ENCODE peak calls at places on chromosomes 4 and X, in four cellular contexts. F is fibroblast of lung; D is A549; Y is CD4-positive, CD25-positive, alpha-beta regulatory T cell. A is an unnamed sample.

GRCh38 chr4:23097251-23097650 is 404.5 kb downstream of the GBA3 start:
- DNase-seq in D (peak), Y (no peak), F (peak), A (no peak)

GRCh38 chr4:111283066-111283677 is 660.3 kb upstream of the PITX2 start:
- DNase-seq in F (peak), D (peak), Y (no peak), A (no peak)

GRCh38 chr4:85127653-85128052 is 161.2 kb upstream of the WDFY3 start:
- DNase-seq in Y (no peak), F (peak), D (peak), A (no peak)

GRCh38 chr4:156192033-156192432 is 238.4 kb upstream of the CTSO start:
- DNase-seq in D (no peak), Y (no peak), F (no peak), A (no peak)

GRCh38 chr4:32226201-32226600 is 1506.0 kb downstream of the PCDH7 start:
- DNase-seq in D (no peak), Y (no peak), F (peak), A (no peak)

GRCh38 chr4:95181446-95182306 is 367.1 kb downstream of the UNC5C start:
- DNase-seq in F (peak), Y (no peak), D (no peak), A (peak)

GRCh38 chr4:110106946-110107325 is 91.5 kb downstream of the ELOVL6 start:
- DNase-seq in F (peak), Y (no peak), D (peak), A (no peak)

GRCh38 chrX:149512225-149512885 is 7.2 kb upstream of the IDS start:
- DNase-seq in D (peak), F (peak), Y (peak), A (no peak)

GRCh38 chr4:23856630-23857029 is 33.2 kb downstream of the PPARGC1A start:
- DNase-seq in Y (no peak), F (no peak), D (no peak), A (no peak)

GRCh38 chr4:169270156-169270809 is 473 bp downstream of the SH3RF1 start:
- DNase-seq in F (peak), Y (no peak), D (peak), A (no peak)

GRCh38 chrX:10722804-10723364 is 102.5 kb upstream of the MID1 start:
- DNase-seq in F (peak), Y (no peak), D (peak), A (no peak)

GRCh38 chr4:145937021-145937861 is 1.4 kb downstream of the ZNF827 start:
- DNase-seq in Y (peak), D (peak), F (peak), A (no peak)

GRCh38 chrX:122565952-122566351 is 618.1 kb upstream of the GRIA3 start:
- DNase-seq in D (peak), F (peak), Y (no peak), A (no peak)

GRCh38 chr4:145315828-145316227 is 135.4 kb upstream of the OTUD4 start:
- DNase-seq in Y (no peak), F (peak), D (no peak), A (no peak)

GRCh38 chr4:44760142-44760898 is 34.0 kb upstream of the GNPDA2 start:
- DNase-seq in F (peak), D (peak), Y (no peak), A (no peak)

GRCh38 chr4:140071806-140072205 is 82.2 kb downstream of the MAML3 start:
- DNase-seq in Y (peak), D (no peak), F (peak), A (no peak)

GRCh38 chrX:36961590-36961989 is 46.6 kb upstream of the FAM47C start:
- DNase-seq in D (peak), F (no peak), Y (no peak), A (no peak)

GRCh38 chrX:150680974-150681373 is 12.2 kb upstream of the MTMR1 start:
- DNase-seq in Y (no peak), F (peak), D (peak), A (no peak)

GRCh38 chr4:122205687-122206086 is 53.6 kb downstream of the BLTP1 start:
- DNase-seq in D (peak), Y (no peak), F (no peak), A (no peak)

GRCh38 chr4:83664071-83664470 is 128.2 kb downstream of the GPAT3 start:
- DNase-seq in Y (no peak), D (no peak), F (no peak), A (no peak)

GRCh38 chr4:138887741-138888140 is 127.8 kb upstream of the NOCT start:
- DNase-seq in D (no peak), Y (no peak), F (no peak), A (no peak)

GRCh38 chr4:139675156-139675555 is 9.5 kb downstream of the MGST2 start:
- DNase-seq in Y (no peak), F (no peak), D (no peak), A (no peak)

GRCh38 chrX:20665441-20665840 is 398.7 kb upstream of the RPS6KA3 start:
- DNase-seq in D (no peak), Y (no peak), F (no peak), A (no peak)

GRCh38 chrX:49177873-49178480 is 6.3 kb downstream of the PLP2 start:
- DNase-seq in F (no peak), Y (no peak), D (no peak), A (no peak)

GRCh38 chr4:65391382-65391781 is 278.9 kb downstream of the EPHA5 start:
- DNase-seq in F (no peak), D (no peak), Y (no peak), A (no peak)

DNA sequence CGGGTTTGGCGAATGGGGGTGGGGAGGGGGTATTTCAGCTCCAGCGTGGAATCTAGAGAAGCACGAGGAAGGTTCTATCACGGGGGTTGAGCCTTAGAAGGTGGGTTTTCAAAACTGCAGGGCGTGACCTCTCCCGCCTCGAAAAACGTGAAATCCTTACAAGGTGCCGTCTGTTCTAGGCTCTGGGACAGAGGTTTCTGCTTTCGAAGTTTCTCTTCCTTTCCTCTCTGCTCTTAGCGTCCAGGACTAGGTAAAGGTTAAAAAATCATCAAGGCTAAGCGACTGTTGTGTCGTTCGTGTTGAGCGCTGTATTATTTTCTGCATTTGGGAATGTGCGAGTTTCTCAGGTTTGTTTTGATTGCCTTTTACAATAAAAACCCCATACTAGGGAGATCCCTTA is 1.1 kb downstream of the FHL1 start:
- DNase-seq in D (no peak), F (no peak), Y (no peak), A (no peak)
- H3K27ac ChIP-seq in D (no peak), F (peak), Y (no peak), A (peak)

DNA sequence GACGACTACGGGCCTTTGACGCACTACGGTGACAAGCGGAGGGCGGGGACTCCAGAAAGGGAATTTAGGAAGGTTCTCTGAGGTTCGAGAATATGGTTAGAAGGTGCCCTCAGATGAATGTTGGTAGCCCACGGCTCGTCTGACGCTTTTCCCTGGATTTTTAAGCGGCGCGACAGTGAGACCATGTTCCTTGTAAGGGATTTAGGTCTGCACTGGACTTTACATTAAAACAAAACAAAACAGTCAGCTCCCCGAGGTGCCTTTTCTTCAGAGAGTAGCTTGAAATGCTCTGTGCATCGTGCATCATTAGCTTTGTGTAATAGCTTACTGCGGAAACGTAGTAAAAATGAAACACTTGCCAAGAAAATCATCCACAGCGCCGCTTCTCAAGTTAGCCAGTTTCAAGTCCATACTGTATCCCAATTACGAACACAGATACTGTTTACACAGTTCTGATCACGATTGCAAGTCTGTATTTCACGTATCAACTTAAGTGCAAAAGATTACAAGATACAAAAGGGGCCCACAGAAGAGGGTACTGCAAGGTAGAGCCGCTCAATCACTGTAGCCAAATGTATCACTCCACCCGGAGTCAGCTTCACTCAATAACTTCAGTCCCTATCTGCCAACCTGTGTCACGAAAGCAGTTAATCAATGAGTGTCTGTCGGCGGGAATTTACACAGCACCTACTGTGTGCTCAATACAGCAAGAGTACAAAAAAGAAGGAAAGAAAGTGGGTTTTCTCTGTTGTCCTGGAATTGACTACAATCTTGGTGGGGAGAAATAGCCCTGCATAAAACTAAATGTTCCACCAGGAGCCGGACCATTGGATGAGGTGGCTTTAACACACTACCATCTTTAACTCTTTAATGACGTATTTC is 525 bp upstream of the NKRF start:
- DNase-seq in F (peak), D (no peak), Y (no peak), A (no peak)
- H3K27ac ChIP-seq in F (peak), D (peak), Y (peak), A (peak)

DNA sequence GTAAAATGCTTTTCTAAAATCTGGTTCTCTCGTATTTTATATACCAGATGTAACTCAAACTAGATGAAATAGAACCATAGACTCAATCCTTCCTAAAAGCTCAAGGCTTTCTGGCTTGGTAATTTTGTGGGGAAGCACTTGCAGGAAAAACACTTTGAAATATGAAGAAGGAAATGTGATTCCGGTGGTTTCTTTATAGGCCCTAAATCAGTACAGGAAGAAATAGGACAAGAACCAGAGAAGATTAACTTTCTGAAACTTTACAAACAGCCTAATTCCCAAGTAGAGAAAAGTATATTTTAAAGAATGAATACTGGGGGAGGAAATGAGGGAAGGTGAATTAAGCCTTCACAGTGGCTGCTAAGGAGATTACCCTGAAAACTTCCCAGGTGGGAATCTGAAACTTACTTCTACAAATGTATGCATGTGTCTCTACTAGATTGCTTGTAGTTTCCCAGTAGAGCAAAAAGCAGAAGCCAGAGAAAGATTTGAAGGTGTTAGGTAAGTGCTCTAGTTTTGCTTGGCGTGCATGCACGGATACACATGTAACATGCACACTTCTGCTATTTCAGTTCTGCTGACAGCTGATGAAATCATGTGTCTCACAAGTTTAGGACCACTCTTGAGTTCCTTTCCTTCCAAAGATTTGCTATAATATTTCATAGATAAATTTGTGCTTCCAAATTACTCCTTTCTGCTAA is 92.1 kb downstream of the AFF1 start:
- DNase-seq in D (no peak), F (no peak), Y (no peak), A (no peak)
- H3K27ac ChIP-seq in D (peak), F (no peak), Y (no peak), A (peak)

GRCh38 chrX:139077303-139078131 is 366.0 kb upstream of the FGF13 start:
- DNase-seq in D (peak), F (peak), Y (no peak), A (no peak)
- H3K27ac ChIP-seq in D (no peak), F (peak), Y (no peak), A (no peak)

GRCh38 chr4:53763813-53764597 is 172.7 kb upstream of the LNX1 start:
- DNase-seq in F (peak), Y (no peak), D (no peak), A (no peak)
- H3K27ac ChIP-seq in F (peak), Y (no peak), D (no peak), A (peak)

GRCh38 chr4:123304151-123305021 is 92.2 kb upstream of the SPRY1 start:
- DNase-seq in D (no peak), Y (no peak), F (no peak), A (no peak)

GRCh38 chr4:123300625-123301024 is 96.0 kb upstream of the SPRY1 start:
- DNase-seq in F (no peak), Y (no peak), D (no peak), A (no peak)

GRCh38 chr4:123299212-123299651 is 97.4 kb upstream of the SPRY1 start:
- DNase-seq in Y (no peak), D (no peak), F (peak), A (no peak)

GRCh38 chr4:123300222-123300621 is 96.4 kb upstream of the SPRY1 start:
- DNase-seq in F (no peak), D (no peak), Y (no peak), A (no peak)

DNA sequence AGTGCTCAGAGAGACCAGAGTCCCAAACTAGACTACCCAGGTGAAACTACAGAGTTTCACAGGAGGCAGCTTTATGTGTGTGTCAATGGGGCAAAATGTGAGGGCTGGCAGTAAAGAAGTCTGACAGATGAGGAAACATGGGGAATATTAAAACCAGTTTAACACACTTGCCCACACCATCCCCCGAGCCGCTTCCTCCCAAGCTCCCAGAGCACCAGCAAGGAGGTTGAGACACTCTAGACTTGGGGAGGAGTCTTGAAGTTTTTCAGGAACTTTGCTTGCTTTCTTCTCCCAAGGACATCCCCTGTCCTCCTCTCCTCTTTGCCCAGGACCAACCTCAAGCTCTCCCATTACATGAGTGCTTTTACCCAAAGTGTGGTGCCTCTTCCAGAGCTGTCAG is 94.7 kb upstream of the SPRY1 start:
- DNase-seq in D (no peak), Y (no peak), F (no peak), A (no peak)
- H3K27ac ChIP-seq in D (no peak), Y (no peak), F (no peak), A (no peak)

GRCh38 chr4:124203613-124204284 is 508.8 kb downstream of the ANKRD50 start:
- DNase-seq in D (no peak), Y (no peak), F (peak), A (no peak)
- H3K27ac ChIP-seq in D (no peak), Y (no peak), F (no peak), A (no peak)

GRCh38 chr4:123443401-123444297 is 47.1 kb downstream of the SPRY1 start:
- DNase-seq in F (peak), Y (no peak), D (no peak), A (no peak)
- H3K27ac ChIP-seq in F (peak), Y (no peak), D (no peak), A (peak)

DNA sequence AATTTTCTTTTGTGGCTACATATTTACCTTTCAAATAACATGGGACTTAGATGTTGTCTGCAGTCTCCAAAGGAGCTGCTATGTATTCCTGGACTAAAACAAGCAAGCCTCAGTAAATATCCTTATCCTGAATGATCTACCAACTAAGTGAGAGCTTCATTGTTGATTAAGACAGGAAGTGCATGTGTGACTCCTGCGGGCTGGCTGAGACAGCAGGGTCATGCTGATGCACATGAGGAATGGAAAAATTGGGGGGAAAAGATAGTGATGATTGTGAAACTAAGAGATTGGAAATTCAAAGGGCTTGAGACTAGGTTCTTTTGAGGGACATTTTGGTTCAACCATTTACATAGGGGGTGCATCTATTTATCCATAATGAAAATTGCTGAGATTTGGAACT is 61.2 kb upstream of the C1QTNF7 start:
- DNase-seq in D (no peak), Y (no peak), F (no peak), A (no peak)
- H3K27ac ChIP-seq in D (no peak), Y (no peak), F (no peak), A (no peak)

A was measured in vagina.